ENCODE peak calls at places on chromosomes 11 and 22, in six cellular contexts. Z is NCI-H1092; H is naive thymus-derived CD8-positive, alpha-beta T cell; K is neural progenitor cell; T is posterior vena cava; E is epithelial cell of prostate. P is an unnamed sample.

GRCh38 chr11:44388828-44389645 is 79.1 kb upstream of the ALX4 start:
- DNase-seq in Z (no peak), H (no peak), K (peak), T (peak), E (no peak), P (no peak)

GRCh38 chr22:22667966-22668880 is 23.8 kb downstream of the GGTLC2 start:
- DNase-seq in Z (no peak), H (no peak), K (peak), T (no peak), E (no peak), P (no peak)

GRCh38 chr11:925158-925495 is 543 bp upstream of the AP2A2 start:
- DNase-seq in Z (no peak), H (no peak), K (peak), T (no peak), E (no peak), P (peak)

GRCh38 chr22:47245786-47246185 is 483.3 kb downstream of the TBC1D22A start:
- DNase-seq in Z (no peak), H (no peak), K (no peak), T (no peak), E (no peak), P (no peak)

GRCh38 chr11:123035831-123036230 is 26.1 kb downstream of the HSPA8 start:
- DNase-seq in Z (no peak), H (no peak), K (no peak), T (no peak), E (no peak), P (no peak)

GRCh38 chr11:73295259-73295995 is 12.6 kb upstream of the ARHGEF17 start:
- DNase-seq in Z (peak), H (peak), K (peak), T (peak), E (no peak), P (peak)

GRCh38 chr11:7901319-7901854 is 29.7 kb downstream of the OR10A6 start:
- DNase-seq in Z (no peak), H (no peak), K (no peak), T (no peak), E (no peak), P (no peak)

GRCh38 chr11:126212089-126212660 is 593 bp downstream of the FAM118B start:
- DNase-seq in Z (no peak), H (no peak), K (peak), T (no peak), E (no peak), P (no peak)

GRCh38 chr11:13963949-13964770 is 1.6 kb downstream of the SPON1 start:
- DNase-seq in Z (no peak), H (peak), K (peak), T (peak), E (no peak), P (no peak)

GRCh38 chr22:49632199-49633009 is 195.3 kb downstream of the BRD1 start:
- DNase-seq in Z (peak), H (no peak), K (peak), T (no peak), E (no peak), P (peak)

GRCh38 chr22:20218320-20218872 is 49.7 kb downstream of the RTN4R start:
- DNase-seq in Z (no peak), H (no peak), K (no peak), T (no peak), E (no peak), P (no peak)

GRCh38 chr22:22817468-22818201 is 70.0 kb upstream of the IGLL5 start:
- DNase-seq in Z (no peak), H (no peak), K (no peak), T (no peak), E (no peak), P (no peak)

GRCh38 chr11:56841210-56841810 is 92.8 kb upstream of the OR9G4 start:
- DNase-seq in Z (peak), H (peak), K (peak), T (no peak), E (no peak), P (peak)